ENCODE peak calls at places on chromosome 2, in ten cellular contexts. J is left cardiac atrium; Z is adipocyte; D is stimulated activated CD4-positive, alpha-beta T cell treated with anti-CD3 and anti-CD28 coated beads, Interleukin-4, amount 100 ng/mL, for 4 hours; C is memory B cell; B is HTR-8/SVneo; L is bronchial epithelial cell; M is CD8-positive, alpha-beta T cell; S is kidney tubule cell; K is activated CD4-positive, alpha-beta T cell treated with anti-CD3 and anti-CD28 coated beads for 24 hours. X is an unnamed sample.

GRCh38 chr2:67502346-67503065 is 105.4 kb downstream of the ETAA1 start:
- DNase-seq in B (no peak), Z (no peak), M (no peak), C (no peak), J (no peak), S (no peak), L (no peak), D (no peak), K (no peak), X (no peak)

GRCh38 chr2:69100220-69100723 is 87.3 kb downstream of the ANTXR1 start:
- DNase-seq in B (no peak), K (no peak), D (no peak), M (no peak), C (no peak), S (no peak), Z (peak; percentile 75), J (no peak), L (no peak), X (no peak)

GRCh38 chr2:23620841-23621341 is 235.9 kb downstream of the KLHL29 start:
- DNase-seq in D (no peak), L (no peak), M (no peak), J (no peak), C (no peak), S (no peak), K (no peak), B (no peak), Z (peak; percentile 51), X (no peak)

GRCh38 chr2:202017940-202018339 is 15.7 kb upstream of the FZD7 start:
- DNase-seq in L (no peak), B (no peak), S (no peak), D (no peak), Z (peak; percentile 70), C (no peak), M (no peak), K (no peak), J (no peak), X (no peak)

GRCh38 chr2:37449686-37450392 is 105.4 kb downstream of the QPCT start:
- DNase-seq in C (no peak), Z (no peak), B (no peak), J (no peak), D (no peak), M (no peak), S (no peak), L (peak; percentile 53), K (no peak), X (no peak)

GRCh38 chr2:160375037-160375436 is 118.6 kb downstream of the RBMS1 start:
- DNase-seq in D (no peak), B (no peak), L (no peak), S (no peak), Z (peak; percentile 72), J (no peak), K (no peak), C (no peak), M (no peak), X (no peak)

GRCh38 chr2:241489733-241490443 is 18.5 kb downstream of the STK25 start:
- DNase-seq in C (no peak), B (no peak), Z (no peak), M (no peak), K (no peak), L (no peak), J (no peak), S (no peak), D (no peak), X (no peak)

GRCh38 chr2:16093639-16094447 is 153.5 kb downstream of the MYCN start:
- DNase-seq in L (no peak), S (peak; percentile 61), M (no peak), J (no peak), C (no peak), D (no peak), K (no peak), Z (no peak), B (no peak), X (no peak)

GRCh38 chr2:227106845-227107759 is 56.9 kb downstream of the COL4A4 start:
- DNase-seq in Z (peak; percentile 92), J (no peak), B (peak; percentile 51), D (no peak), C (peak; percentile 12), S (peak; percentile 46), M (no peak), L (peak; percentile 55), K (peak; percentile 17), X (no peak)

GRCh38 chr2:149490296-149490695 is 97.3 kb downstream of the MMADHC start:
- DNase-seq in S (no peak), Z (peak; percentile 77), J (no peak), D (no peak), K (no peak), L (no peak), M (no peak), C (no peak), B (peak; percentile 45), X (no peak)

GRCh38 chr2:161273038-161273760 is 35.0 kb upstream of the PSMD14 start:
- DNase-seq in C (peak; percentile 52), S (peak; percentile 65), Z (peak; percentile 88), B (peak; percentile 27), D (no peak), K (peak; percentile 54), L (peak; percentile 69), J (no peak), M (no peak), X (no peak)

GRCh38 chr2:31337197-31337596 is 77.3 kb downstream of the XDH start:
- DNase-seq in J (no peak), D (no peak), M (no peak), L (no peak), B (peak; percentile 72), K (no peak), Z (peak; percentile 26), S (peak; percentile 4), C (no peak), X (no peak)

GRCh38 chr2:239532859-239533258 is 132.0 kb upstream of the HDAC4 start:
- DNase-seq in D (no peak), Z (no peak), K (no peak), C (no peak), J (no peak), M (no peak), B (no peak), S (peak; percentile 63), L (no peak), X (no peak)

GRCh38 chr2:196959750-196960392 is 33.4 kb upstream of the PGAP1 start:
- DNase-seq in K (no peak), D (no peak), L (peak; percentile 48), M (no peak), Z (peak; percentile 57), B (no peak), C (no peak), S (no peak), J (no peak), X (no peak)

GRCh38 chr2:232951891-232952290 is 61.2 kb downstream of the NGEF start:
- DNase-seq in Z (no peak), C (no peak), D (no peak), S (peak; percentile 28), L (peak; percentile 59), J (no peak), K (no peak), M (no peak), B (peak; percentile 54), X (no peak)

GRCh38 chr2:226738821-226739507 is 60.7 kb downstream of the IRS1 start:
- DNase-seq in Z (no peak), D (no peak), S (no peak), C (no peak), B (no peak), J (no peak), L (no peak), K (no peak), M (no peak), X (no peak)

GRCh38 chr2:120425014-120425413 is 79.1 kb downstream of the INHBB start:
- DNase-seq in C (no peak), J (no peak), L (no peak), D (no peak), B (no peak), S (no peak), M (no peak), Z (no peak), K (no peak), X (no peak)

GRCh38 chr2:170030040-170030439 is 147.9 kb upstream of the MYO3B start:
- DNase-seq in B (no peak), J (no peak), S (no peak), C (no peak), L (no peak), K (no peak), M (no peak), Z (no peak), D (no peak), X (no peak)

GRCh38 chr2:23380562-23381065 is 4.4 kb upstream of the KLHL29 start:
- DNase-seq in D (peak; percentile 24), J (no peak), L (no peak), M (no peak), K (no peak), B (peak; percentile 60), C (peak; percentile 19), S (peak; percentile 88), Z (no peak), X (peak; percentile 32)

GRCh38 chr2:107633580-107634147 is 193.0 kb upstream of the RGPD4 start:
- DNase-seq in M (no peak), C (no peak), Z (peak; percentile 47), S (peak; percentile 90), L (peak; percentile 93), B (peak; percentile 6), J (no peak), D (no peak), K (no peak), X (no peak)

GRCh38 chr2:86675611-86676015 is 44.5 kb upstream of the RMND5A start:
- DNase-seq in K (no peak), B (no peak), Z (no peak), S (no peak), M (no peak), C (no peak), L (peak; percentile 45), J (no peak), D (no peak), X (no peak)

GRCh38 chr2:222404126-222404891 is 20.0 kb upstream of the SGPP2 start:
- DNase-seq in L (no peak), J (no peak), C (no peak), B (no peak), D (no peak), M (no peak), K (no peak), S (no peak), Z (no peak), X (no peak)

GRCh38 chr2:27152796-27153464 is 4.1 kb downstream of the TCF23 start:
- DNase-seq in K (no peak), S (peak; percentile 51), L (peak; percentile 81), D (no peak), B (peak; percentile 40), J (no peak), C (no peak), Z (peak; percentile 3), M (no peak), X (no peak)

GRCh38 chr2:85974395-85974794 is 85.6 kb upstream of the ST3GAL5 start:
- DNase-seq in S (no peak), J (no peak), C (no peak), K (no peak), Z (peak; percentile 81), L (peak; percentile 5), B (no peak), M (no peak), D (no peak), X (no peak)

GRCh38 chr2:203722411-203722810 is 16.0 kb downstream of the CD28 start:
- DNase-seq in D (no peak), C (no peak), Z (no peak), L (peak; percentile 28), S (no peak), J (no peak), K (no peak), B (no peak), M (no peak), X (no peak)

GRCh38 chr2:55047677-55048299 is 2.5 kb downstream of the RTN4 start:
- DNase-seq in D (no peak), S (peak; percentile 66), M (no peak), L (peak; percentile 86), K (no peak), C (no peak), Z (peak; percentile 70), B (no peak), J (peak; percentile 40), X (no peak)

GRCh38 chr2:224786848-224787247 is 70.7 kb upstream of the CCDC195 start:
- DNase-seq in M (no peak), B (no peak), J (no peak), K (no peak), Z (no peak), D (no peak), C (no peak), S (no peak), L (no peak), X (no peak)

GRCh38 chr2:26457241-26457666 is 20.7 kb downstream of the OTOF start:
- DNase-seq in Z (no peak), D (no peak), M (no peak), K (no peak), L (no peak), B (no peak), S (no peak), C (no peak), J (no peak), X (no peak)